ENCODE peak calls at places on chromosomes 3 and 15, in eight cellular contexts. J is colonic mucosa, O is neuronal stem cell, N is sigmoid colon, P is upper lobe of right lung, A is left ventricle myocardium inferior, X is GM23338, C is keratinocyte. E is an unnamed sample. For H3K4me1, the result is how much of the 10 kb centered on the place peaks cover.

GRCh38 chr3:46880884-46881818 is 3.6 kb downstream of the PTH1R start:
- DNase-seq in C (no peak), O (no peak), X (peak), P (no peak), J (no peak), A (no peak), N (no peak), E (no peak)

GRCh38 chr3:195438371-195438770 is 4.4 kb downstream of the ACAP2 start:
- DNase-seq in J (no peak), O (no peak), C (peak), A (no peak), P (no peak), X (no peak), N (no peak), E (no peak)

GRCh38 chr3:139297588-139298311 is 46.1 kb upstream of the MRPS22 start:
- DNase-seq in N (no peak), P (no peak), C (no peak), X (no peak), J (no peak), O (no peak), A (no peak), E (no peak)

GRCh38 chr3:13890377-13891016 is 10.6 kb upstream of the WNT7A start:
- DNase-seq in N (no peak), O (no peak), C (peak), A (no peak), J (no peak), P (peak), X (no peak), E (no peak)

GRCh38 chr15:100766225-100767001 is 113.2 kb upstream of the ALDH1A3 start:
- DNase-seq in J (no peak), O (no peak), A (no peak), C (no peak), X (no peak), N (peak), P (peak), E (no peak)

GRCh38 chr15:75335313-75335704 is 554 bp upstream of the COMMD4 start:
- DNase-seq in X (no peak), A (no peak), N (no peak), O (no peak), J (no peak), P (no peak), C (no peak), E (no peak)

GRCh38 chr3:181318321-181318720 is 328.8 kb upstream of the DNAJC19 start:
- DNase-seq in C (no peak), N (no peak), J (no peak), A (no peak), O (no peak), P (no peak), X (no peak), E (no peak)

GRCh38 chr3:48469046-48469915 is 22.7 kb downstream of the ATRIP start:
- DNase-seq in O (no peak), A (no peak), P (no peak), N (no peak), J (no peak), X (no peak), C (no peak), E (no peak)

GRCh38 chr3:7913283-7913682 is 588.3 kb upstream of the LMCD1 start:
- DNase-seq in X (no peak), J (no peak), O (no peak), N (no peak), A (no peak), C (no peak), P (no peak), E (no peak)

GRCh38 chr3:165056510-165056909 is 21.8 kb downstream of the SI start:
- DNase-seq in A (no peak), J (no peak), C (no peak), N (no peak), X (peak), O (no peak), P (no peak), E (no peak)

GRCh38 chr3:73716418-73716817 is 91.7 kb upstream of the PDZRN3 start:
- DNase-seq in O (no peak), X (no peak), C (no peak), A (no peak), N (no peak), J (no peak), P (no peak), E (no peak)

GRCh38 chr3:186241910-186242821 is 119.9 kb downstream of the DGKG start:
- DNase-seq in C (peak), A (peak), O (peak), N (peak), P (peak), X (peak), J (peak), E (peak)

GRCh38 chr15:80948651-80949292 is 40.8 kb downstream of the MESD start:
- DNase-seq in P (no peak), C (no peak), O (no peak), J (no peak), A (no peak), X (no peak), N (no peak), E (no peak)

GRCh38 chr3:127959873-127960272 is 44.8 kb downstream of the KBTBD12 start:
- DNase-seq in A (no peak), X (peak), N (no peak), J (peak), C (no peak), P (no peak), O (peak), E (no peak)

GRCh38 chr3:184172681-184173373 is 1.8 kb upstream of the AP2M1 start:
- DNase-seq in P (no peak), O (no peak), J (no peak), X (no peak), A (no peak), C (no peak), N (no peak), E (no peak)

GRCh38 chr3:129016725-129017530 is 15.8 kb downstream of the EFCC1 start:
- DNase-seq in N (no peak), X (no peak), C (no peak), O (no peak), J (peak), P (no peak), A (peak), E (peak)

GRCh38 chr3:181752202-181752671 is 40.5 kb downstream of the SOX2 start:
- DNase-seq in J (no peak), X (no peak), A (no peak), C (no peak), N (no peak), O (no peak), P (no peak), E (no peak)

GRCh38 chr3:72171946-72172345 is 387.0 kb upstream of the PROK2 start:
- DNase-seq in P (no peak), N (no peak), C (no peak), J (no peak), O (no peak), X (no peak), A (peak), E (no peak)

GRCh38 chr15:59283717-59284336 is 77.2 kb downstream of the LDHAL6B start:
- DNase-seq in A (no peak), C (peak), X (no peak), O (no peak), N (no peak), J (peak), P (no peak), E (no peak)

GRCh38 chr3:89578253-89578529 is 470.8 kb downstream of the EPHA3 start:
- DNase-seq in A (no peak), X (peak), O (no peak), N (no peak), J (no peak), C (no peak), P (no peak), E (no peak)

GRCh38 chr3:15055019-15055557 is 10.0 kb downstream of the MRPS25 start:
- DNase-seq in N (no peak), J (no peak), O (no peak), X (no peak), C (no peak), A (no peak), P (no peak), E (no peak)

GRCh38 chr3:115615001-115615447 is 8.3 kb upstream of the GAP43 start:
- DNase-seq in C (peak), X (peak), N (no peak), O (no peak), A (no peak), P (no peak), J (no peak), E (no peak)

GRCh38 chr3:17686613-17687012 is 55.8 kb downstream of the TBC1D5 start:
- DNase-seq in J (no peak), X (peak), N (no peak), C (no peak), A (no peak), P (no peak), O (no peak), E (no peak)

GRCh38 chr3:8839607-8840325 is 70.4 kb upstream of the OXTR start:
- DNase-seq in P (no peak), X (no peak), C (no peak), J (no peak), A (no peak), N (no peak), O (no peak), E (no peak)

GRCh38 chr3:197376020-197376419 is 77.6 kb upstream of the DLG1 start:
- DNase-seq in A (no peak), P (no peak), N (peak), X (no peak), J (no peak), O (no peak), C (peak), E (no peak)

GRCh38 chr3:27166888-27167287 is 202.3 kb downstream of the NEK10 start:
- DNase-seq in P (no peak), N (no peak), J (no peak), O (no peak), A (no peak), C (peak), X (peak), E (no peak)

GRCh38 chr15:87828608-87829007 is 427.9 kb downstream of the NTRK3 start:
- DNase-seq in N (no peak), A (no peak), P (no peak), X (no peak), O (no peak), J (no peak), C (no peak), E (no peak)

GRCh38 chr3:149401215-149401925 is 23.9 kb upstream of the TM4SF1 start:
- DNase-seq in A (no peak), O (no peak), J (peak), X (no peak), P (peak), N (no peak), C (no peak), E (peak)

GRCh38 chr15:90750186-90750585 is 33.0 kb downstream of the BLM start:
- DNase-seq in J (no peak), C (no peak), A (no peak), X (no peak), P (no peak), N (no peak), O (no peak), E (no peak)

GRCh38 chr3:41569632-41570338 is 370.5 kb downstream of the CTNNB1 start:
- DNase-seq in J (no peak), A (no peak), P (no peak), C (no peak), O (no peak), N (no peak), X (no peak), E (no peak)

GRCh38 chr3:29565236-29565635 is 284.4 kb downstream of the RBMS3 start:
- DNase-seq in P (no peak), N (no peak), X (no peak), O (no peak), A (no peak), J (no peak), C (no peak), E (no peak)

GRCh38 chr15:33871911-33872760 is 96.2 kb upstream of the CHRM5 start:
- DNase-seq in P (no peak), C (no peak), N (no peak), J (no peak), A (no peak), X (no peak), O (no peak), E (no peak)

GRCh38 chr3:94460914-94461313 is 398.1 kb downstream of the NSUN3 start:
- DNase-seq in P (no peak), J (no peak), C (no peak), X (no peak), O (no peak), N (no peak), A (no peak), E (no peak)

GRCh38 chr3:72270072-72270611 is 485.2 kb upstream of the PROK2 start:
- DNase-seq in P (peak), A (peak), N (peak), O (no peak), J (peak), X (no peak), C (peak), E (peak)

GRCh38 chr3:41327718-41328117 is 128.4 kb downstream of the CTNNB1 start:
- DNase-seq in C (no peak), J (no peak), A (no peak), X (no peak), N (no peak), O (no peak), P (no peak), E (no peak)

GRCh38 chr3:188607810-188608209 is 453.9 kb downstream of the LPP start:
- DNase-seq in C (no peak), A (no peak), P (no peak), O (no peak), N (no peak), J (no peak), X (no peak), E (no peak)
- H3K27ac ChIP-seq in C (no peak), A (no peak), P (no peak), O (no peak), N (no peak), J (no peak), X (no peak), E (no peak)

DNA sequence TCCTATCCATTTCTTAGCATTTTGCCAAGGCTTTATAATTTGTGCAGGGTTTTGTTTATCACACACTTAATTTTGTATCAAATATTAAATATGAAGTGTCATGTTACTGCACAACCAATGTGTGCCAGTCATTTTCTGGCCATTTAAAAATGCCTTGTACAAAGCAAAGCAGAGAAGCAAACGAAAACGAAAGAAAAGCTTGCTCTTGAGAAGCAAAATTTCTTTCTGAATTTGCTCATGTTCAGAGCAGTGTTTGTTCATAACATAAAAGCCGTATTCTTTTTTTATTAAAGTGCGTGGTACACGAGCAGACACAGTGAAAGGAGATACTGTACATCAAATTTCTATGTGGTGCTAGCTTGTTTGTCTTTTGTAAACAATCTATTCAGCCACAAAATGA is 792.6 kb downstream of the NAALADL2 start:
- DNase-seq in O (no peak), X (no peak), C (no peak), J (no peak), A (no peak), N (no peak), P (no peak), E (no peak)
- H3K4me3 ChIP-seq in O (no peak), X (no peak), C (no peak), J (no peak), A (no peak), N (no peak), P (peak), E (no peak)

GRCh38 chr3:134338516-134339261 is 35.6 kb downstream of the AMOTL2 start:
- DNase-seq in N (no peak), A (no peak), C (no peak), J (no peak), P (no peak), X (no peak), O (no peak), E (no peak)

GRCh38 chr3:134338201-134338512 is 36.1 kb downstream of the AMOTL2 start:
- DNase-seq in C (no peak), N (no peak), P (no peak), O (no peak), X (no peak), A (no peak), J (no peak), E (no peak)

GRCh38 chr3:134336587-134336986 is 37.7 kb downstream of the AMOTL2 start:
- DNase-seq in N (no peak), O (no peak), J (no peak), A (no peak), P (no peak), X (no peak), C (no peak), E (no peak)

GRCh38 chr3:134337511-134338200 is 36.6 kb downstream of the AMOTL2 start:
- DNase-seq in A (no peak), J (no peak), P (no peak), C (no peak), X (no peak), N (no peak), O (no peak), E (no peak)

GRCh38 chr3:134337071-134337482 is 37.2 kb downstream of the AMOTL2 start:
- DNase-seq in X (no peak), J (no peak), C (no peak), A (no peak), O (no peak), N (no peak), P (no peak), E (no peak)
- H3K4me1 ChIP-seq in X (under half), J (under half), C (under half), A (under half), O (under half), N (under half), P (under half), E (half or more)

DNA sequence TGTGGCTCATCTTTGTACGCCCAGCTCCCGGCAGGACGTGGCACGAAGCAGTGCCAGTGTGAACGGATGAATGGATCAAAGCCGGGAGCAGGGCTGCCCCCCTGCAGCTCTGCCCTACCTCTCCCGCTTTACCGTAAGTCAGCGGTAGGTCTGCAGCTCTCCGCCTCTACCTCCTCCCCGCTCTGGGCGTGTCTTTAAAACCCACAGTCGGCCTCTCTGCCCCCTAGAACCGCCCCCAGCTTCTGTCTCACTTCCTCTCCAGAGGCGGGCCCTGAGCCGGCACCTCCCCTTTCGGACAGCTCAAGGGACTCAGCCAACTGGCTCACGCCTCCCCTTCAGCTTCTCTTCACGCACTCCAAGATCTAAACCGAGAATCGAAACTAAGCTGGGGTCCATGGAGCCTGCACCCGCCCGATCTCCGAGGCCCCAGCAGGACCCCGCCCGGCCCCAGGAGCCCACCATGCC is at the start of gene PML:
- DNase-seq in N (peak), J (peak), A (peak), O (peak), C (peak), X (peak), P (peak), E (peak)
- H3K27ac ChIP-seq in N (peak), J (peak), A (peak), O (peak), C (peak), X (peak), P (peak), E (peak)

GRCh38 chr3:55607844-55608243 is 120.7 kb upstream of the WNT5A start:
- DNase-seq in A (no peak), X (no peak), P (no peak), J (no peak), N (no peak), O (no peak), C (no peak), E (no peak)
- H3K4me3 ChIP-seq in A (no peak), X (no peak), P (no peak), J (no peak), N (no peak), O (no peak), C (no peak), E (no peak)

DNA sequence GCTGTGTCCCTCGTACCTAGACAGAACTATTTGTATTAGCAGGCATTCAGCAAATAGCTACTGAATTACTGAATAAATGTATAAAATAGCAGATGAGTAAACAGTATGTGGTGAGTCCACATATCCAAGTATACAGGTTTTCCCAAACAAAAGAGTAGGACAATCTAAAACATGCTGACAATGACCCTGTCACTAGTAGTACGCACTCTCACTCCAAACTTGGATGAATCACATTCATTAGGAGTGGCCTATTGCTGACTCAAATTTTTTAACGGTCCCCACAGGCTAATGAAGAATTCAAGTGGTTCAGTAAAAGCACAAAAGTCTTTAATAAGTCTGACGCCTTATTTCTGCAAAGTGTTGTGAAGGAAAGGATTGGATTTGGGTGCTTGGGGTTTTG is 449.3 kb upstream of the THBS1 start:
- DNase-seq in O (no peak), N (no peak), J (no peak), A (no peak), X (no peak), P (no peak), C (no peak), E (no peak)
- H3K4me1 ChIP-seq in O (under half), N (under half), J (under half), A (under half), X (under half), P (under half), C (under half), E (under half)

GRCh38 chr3:136817448-136817847 is 1.5 kb upstream of the SLC35G2 start:
- DNase-seq in X (no peak), N (no peak), J (no peak), P (no peak), A (no peak), C (no peak), O (no peak), E (no peak)

GRCh38 chr3:136818191-136818850 is 605 bp upstream of the SLC35G2 start:
- DNase-seq in O (peak), A (peak), P (no peak), X (peak), J (no peak), C (no peak), N (peak), E (no peak)

GRCh38 chr3:136819784-136820640 is 1.1 kb downstream of the SLC35G2 start:
- DNase-seq in O (peak), J (peak), X (peak), A (peak), C (no peak), P (peak), N (peak), E (peak)

DNA sequence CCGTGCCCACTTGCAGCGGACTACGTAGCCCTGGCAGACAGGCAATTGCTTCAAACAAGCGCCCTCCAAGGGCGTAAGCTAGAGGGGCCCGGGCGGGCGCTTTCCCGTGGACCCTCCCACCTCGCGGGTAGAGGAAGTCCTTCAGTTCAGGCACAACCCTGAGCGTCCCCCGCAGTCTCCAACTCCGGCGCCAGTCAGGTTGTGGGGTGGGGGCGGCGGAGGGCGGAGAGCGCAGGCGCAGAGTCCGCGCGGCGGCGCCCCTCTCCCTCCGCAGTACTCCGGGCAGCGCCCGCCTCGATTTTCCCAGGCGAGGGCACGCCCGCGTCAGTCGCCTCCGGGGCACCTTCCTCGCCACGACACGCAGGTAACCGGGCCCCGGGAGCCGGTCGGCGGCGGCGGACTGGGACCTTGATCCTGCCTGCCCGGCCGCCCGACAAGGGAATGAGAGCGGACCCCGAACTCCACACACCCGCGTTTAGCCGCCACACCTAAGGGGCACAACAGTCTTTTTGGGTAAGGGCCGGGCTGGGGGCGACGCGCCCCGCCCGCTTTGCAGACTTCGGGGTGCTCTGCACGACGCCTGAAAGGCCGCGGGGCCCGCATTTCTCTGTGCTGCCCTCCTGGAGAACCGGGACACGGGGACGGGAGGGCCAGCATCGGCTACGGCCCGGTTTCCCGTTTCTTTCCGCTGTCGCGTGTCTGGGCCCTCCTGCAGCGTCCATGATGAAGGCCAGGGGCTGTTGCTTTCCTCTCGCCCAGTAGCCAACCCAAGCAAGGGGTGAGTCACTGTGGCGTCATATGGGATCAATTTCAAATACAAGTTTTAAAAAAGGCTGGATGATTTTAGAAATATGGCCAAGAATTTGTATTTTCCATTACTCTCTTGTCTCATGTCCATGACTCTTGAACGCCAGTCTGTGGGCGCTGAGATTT is at the start of gene SLC35G2:
- DNase-seq in P (peak), J (peak), X (peak), A (peak), O (peak), N (peak), C (no peak), E (peak)
- H3K27ac ChIP-seq in P (peak), J (no peak), X (no peak), A (peak), O (no peak), N (peak), C (peak), E (peak)

E was measured in lower lobe of right lung.